ENCODE peak calls at places on chromosome 6, in seven cellular contexts. X is A549, U is esophagus squamous epithelium, E is heart left ventricle, C is IMR-90, G is spleen, N is body of pancreas. I is an unnamed sample.
A peak's percentile ranks its signal among the peaks of the same experiment; 100 is the strongest.

GRCh38 chr6:90233994-90234393 is 62.6 kb downstream of the BACH2 start:
- DNase-seq in G (no peak), U (no peak), N (no peak), E (no peak), C (no peak), X (no peak), I (no peak)

GRCh38 chr6:3337521-3338350 is 79.0 kb downstream of the PSMG4 start:
- DNase-seq in C (peak; percentile 56), G (no peak), N (peak; percentile 51), X (peak; percentile 70), U (no peak), E (no peak), I (peak; percentile 49)

GRCh38 chr6:110761371-110761770 is 53.9 kb downstream of the CDK19 start:
- DNase-seq in C (no peak), U (no peak), E (no peak), X (no peak), N (no peak), G (no peak), I (no peak)

GRCh38 chr6:132252113-132252512 is 149.2 kb downstream of the MOXD1 start:
- DNase-seq in U (no peak), X (no peak), C (no peak), E (no peak), N (no peak), G (no peak), I (no peak)

GRCh38 chr6:168774381-168774780 is 333.4 kb downstream of the SMOC2 start:
- DNase-seq in X (no peak), N (no peak), E (no peak), G (no peak), C (no peak), U (no peak), I (no peak)

GRCh38 chr6:151958332-151958731 is 150.8 kb downstream of the ESR1 start:
- DNase-seq in X (no peak), E (no peak), G (no peak), N (no peak), C (no peak), U (no peak), I (no peak)

GRCh38 chr6:143970827-143971226 is 37.2 kb downstream of the PLAGL1 start:
- DNase-seq in C (no peak), N (no peak), G (no peak), X (no peak), E (no peak), U (no peak), I (no peak)

GRCh38 chr6:22239261-22239660 is 57.6 kb downstream of the PRL start:
- DNase-seq in X (no peak), E (no peak), N (no peak), G (no peak), C (no peak), U (no peak), I (no peak)

GRCh38 chr6:4564746-4565145 is 211.5 kb upstream of the CDYL start:
- DNase-seq in N (no peak), C (no peak), U (no peak), E (no peak), G (no peak), X (no peak), I (no peak)

GRCh38 chr6:66508433-66508832 is 801.4 kb upstream of the EYS start:
- DNase-seq in E (no peak), U (no peak), G (no peak), X (no peak), C (peak; percentile 20), N (no peak), I (no peak)

GRCh38 chr6:145898376-145898775 is 65.8 kb downstream of the SHPRH start:
- DNase-seq in U (no peak), X (no peak), E (no peak), G (no peak), C (peak; percentile 45), N (no peak), I (no peak)

GRCh38 chr6:67889682-67889995 is 745.4 kb upstream of the ADGRB3 start:
- DNase-seq in C (no peak), N (no peak), U (no peak), E (no peak), X (no peak), G (no peak), I (no peak)

GRCh38 chr6:136435096-136435495 is 115.1 kb downstream of the MAP7 start:
- DNase-seq in U (no peak), X (no peak), C (no peak), E (no peak), G (no peak), N (no peak), I (no peak)

GRCh38 chr6:169253745-169254238 is at the start of gene THBS2:
- DNase-seq in C (peak; percentile 93), U (no peak), X (no peak), G (no peak), E (peak; percentile 60), N (no peak), I (no peak)

GRCh38 chr6:127481628-127482027 is 22.4 kb upstream of the KIAA0408 start:
- DNase-seq in N (no peak), G (no peak), C (peak; percentile 68), E (no peak), U (no peak), X (no peak), I (no peak)

DNA sequence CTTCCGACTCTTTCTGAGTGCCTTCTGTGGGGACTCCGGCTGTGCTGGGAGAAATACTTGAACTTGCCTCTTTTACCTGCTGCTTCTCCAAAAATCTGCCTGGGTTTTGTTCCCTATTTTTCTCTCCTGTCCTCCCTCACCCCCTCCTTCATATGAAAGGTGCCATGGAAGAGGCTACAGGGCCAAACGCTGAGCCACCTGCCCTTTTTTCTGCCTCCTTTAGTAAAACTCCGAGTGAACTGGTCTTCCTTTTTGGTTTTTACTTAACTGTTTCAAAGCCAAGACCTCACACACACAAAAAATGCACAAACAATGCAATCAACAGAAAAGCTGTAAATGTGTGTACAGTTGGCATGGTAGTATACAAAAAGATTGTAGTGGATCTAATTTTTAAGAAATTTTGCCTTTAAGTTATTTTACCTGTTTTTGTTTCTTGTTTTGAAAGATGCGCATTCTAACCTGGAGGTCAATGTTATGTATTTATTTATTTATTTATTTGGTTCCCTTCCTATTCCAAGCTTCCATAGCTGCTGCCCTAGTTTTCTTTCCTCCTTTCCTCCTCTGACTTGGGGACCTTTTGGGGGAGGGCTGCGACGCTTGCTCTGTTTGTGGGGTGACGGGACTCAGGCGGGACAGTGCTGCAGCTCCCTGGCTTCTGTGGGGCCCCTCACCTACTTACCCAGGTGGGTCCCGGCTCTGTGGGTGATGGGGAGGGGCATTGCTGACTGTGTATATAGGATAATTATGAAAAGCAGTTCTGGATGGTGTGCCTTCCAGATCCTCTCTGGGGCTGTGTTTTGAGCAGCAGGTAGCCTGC is 4.8 kb downstream of the PIM1 start:
- DNase-seq in G (no peak), E (no peak), C (no peak), U (no peak), N (no peak), X (no peak), I (no peak)
- TF ChIP-seq POLR2A in G (no peak), E (no peak), C (no peak), U (no peak), N (no peak), X (no peak), I (no peak)

GRCh38 chr6:7110092-7110792 is 2.5 kb downstream of the RREB1 start:
- DNase-seq in X (no peak), G (no peak), N (no peak), U (no peak), E (no peak), C (no peak), I (no peak)

GRCh38 chr6:7108196-7108963 is 619 bp downstream of the RREB1 start:
- DNase-seq in N (peak; percentile 66), X (peak; percentile 25), E (peak; percentile 67), G (peak; percentile 90), U (no peak), C (peak; percentile 49), I (peak; percentile 71)

GRCh38 chr6:7107578-7108195 is at the start of gene RREB1:
- DNase-seq in N (peak; percentile 77), E (peak; percentile 69), X (peak; percentile 85), C (peak; percentile 54), G (peak; percentile 92), U (no peak), I (peak; percentile 82)

GRCh38 chr6:7111095-7111690 is 3.4 kb downstream of the RREB1 start:
- DNase-seq in U (no peak), E (no peak), X (no peak), N (no peak), G (no peak), C (no peak), I (no peak)

GRCh38 chr6:7108964-7109836 is 1.4 kb downstream of the RREB1 start:
- DNase-seq in X (peak; percentile 48), N (peak; percentile 61), E (peak; percentile 58), G (peak; percentile 90), U (no peak), C (peak; percentile 82), I (peak; percentile 75)
- TF ChIP-seq POLR2A in X (no peak), N (peak; percentile 22), E (peak; percentile 27), G (no peak), U (peak; percentile 45), C (no peak), I (no peak)

GRCh38 chr6:158778005-158778527 is 41.1 kb downstream of the EZR start:
- DNase-seq in C (no peak), E (no peak), G (no peak), X (no peak), U (no peak), N (no peak), I (no peak)

GRCh38 chr6:158774734-158775449 is 44.3 kb downstream of the EZR start:
- DNase-seq in C (no peak), G (no peak), N (no peak), E (no peak), U (no peak), X (no peak), I (no peak)

GRCh38 chr6:158775832-158776231 is 43.3 kb downstream of the EZR start:
- DNase-seq in N (no peak), G (no peak), C (no peak), E (no peak), U (no peak), X (no peak), I (no peak)

GRCh38 chr6:158777510-158777909 is 41.7 kb downstream of the EZR start:
- DNase-seq in X (no peak), N (no peak), C (no peak), U (no peak), G (no peak), E (no peak), I (no peak)

GRCh38 chr6:158776737-158777136 is 42.4 kb downstream of the EZR start:
- DNase-seq in G (no peak), N (no peak), U (no peak), E (no peak), X (no peak), C (no peak), I (no peak)
- TF ChIP-seq POLR2A in G (no peak), N (no peak), U (no peak), E (no peak), X (no peak), C (no peak), I (no peak)

DNA sequence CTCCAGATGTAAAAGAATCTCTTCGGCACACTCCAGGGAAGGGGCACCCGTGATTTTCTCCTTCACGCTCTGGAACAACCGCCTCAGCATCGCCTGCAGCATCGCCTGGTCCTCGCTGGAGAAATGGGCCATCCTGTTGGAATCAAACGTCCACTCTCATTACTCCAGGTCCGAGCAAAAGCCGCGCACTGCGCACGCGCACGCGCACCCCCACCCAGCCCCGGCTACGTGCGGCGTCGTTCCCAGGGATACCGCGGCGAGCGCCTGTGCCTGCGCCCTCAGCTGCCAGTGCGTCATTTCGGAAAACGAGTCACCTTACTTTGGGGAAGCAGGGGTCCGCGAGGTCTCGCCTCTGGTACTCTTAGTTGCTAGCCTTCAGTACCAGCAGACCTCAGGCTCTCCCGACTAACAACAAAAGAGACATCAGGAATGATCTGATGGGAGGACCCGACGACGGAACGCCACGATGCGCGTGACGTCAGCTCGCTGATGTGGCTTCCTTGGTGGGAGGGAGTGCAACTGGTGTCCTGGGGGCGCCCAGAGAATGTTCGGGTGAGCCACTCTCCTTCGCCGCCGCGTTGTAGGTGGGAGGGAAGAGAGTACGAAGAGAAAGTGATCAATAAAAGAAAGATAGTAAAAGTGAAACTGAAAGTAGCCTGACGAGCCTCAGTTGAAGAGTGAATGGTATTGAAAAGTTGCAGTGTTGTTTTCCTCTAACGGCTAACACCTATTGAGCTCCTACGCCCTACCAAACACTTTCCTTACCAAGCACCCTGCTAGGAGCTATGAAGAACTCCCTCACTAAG is at the start of gene TBC1D32:
- DNase-seq in N (peak; percentile 95), G (peak; percentile 96), C (peak; percentile 88), X (peak; percentile 77), U (peak; percentile 41), E (peak; percentile 91), I (peak; percentile 94)
- TF ChIP-seq POLR2A in N (peak; percentile 80), G (no peak), C (peak; percentile 88), X (peak; percentile 72), U (peak; percentile 28), E (peak; percentile 52), I (peak; percentile 89)